ENCODE peak calls at places on chromosomes 3 and 15, in nine cellular contexts. R is H4; M is activated CD4-positive, alpha-beta T cell treated with anti-CD3 and anti-CD28 coated beads, Interleukin-2, amount 50 U/mL, for 24 hours; J is DMS53; H is HCT116; E is HEK293T; F is WTC11; C is NB4; N is tibial nerve. I is an unnamed sample.

GRCh38 chr15:101773496-101774100 is 29.7 kb upstream of the OR4F6 start:
- DNase-seq in R (no peak), M (no peak), J (peak), H (peak), E (peak), F (peak), C (peak), N (no peak), I (no peak)

GRCh38 chr3:58708116-58708791 is 41.7 kb upstream of the FAM3D start:
- DNase-seq in R (no peak), M (no peak), J (no peak), H (no peak), E (no peak), F (no peak), C (no peak), N (no peak), I (no peak)

GRCh38 chr3:9777695-9778023 is 7.9 kb upstream of the CAMK1 start:
- DNase-seq in R (no peak), M (no peak), J (no peak), H (no peak), E (no peak), F (no peak), C (no peak), N (no peak), I (no peak)

GRCh38 chr3:52173101-52173500 is 18.9 kb upstream of the POC1A start:
- DNase-seq in R (no peak), M (no peak), J (no peak), H (no peak), E (no peak), F (no peak), C (no peak), N (no peak), I (no peak)

GRCh38 chr3:182212479-182213076 is 500.9 kb downstream of the SOX2 start:
- DNase-seq in R (peak), M (no peak), J (peak), H (peak), E (no peak), F (peak), C (no peak), N (no peak), I (peak)

GRCh38 chr3:154422694-154423093 is 7.3 kb downstream of the GPR149 start:
- DNase-seq in R (no peak), M (no peak), J (no peak), H (no peak), E (no peak), F (no peak), C (no peak), N (no peak), I (no peak)

GRCh38 chr15:69665641-69666091 is 213.0 kb downstream of the RPLP1 start:
- DNase-seq in R (no peak), M (no peak), J (peak), H (no peak), E (no peak), F (peak), C (peak), N (no peak), I (no peak)

GRCh38 chr3:134394380-134394779 is 20.1 kb upstream of the AMOTL2 start:
- DNase-seq in R (no peak), M (no peak), J (no peak), H (no peak), E (no peak), F (no peak), C (no peak), N (no peak), I (no peak)

GRCh38 chr3:150675587-150675986 is 28.1 kb downstream of the ERICH6 start:
- DNase-seq in R (no peak), M (no peak), J (peak), H (no peak), E (no peak), F (no peak), C (no peak), N (no peak), I (no peak)

GRCh38 chr3:32483772-32484171 is 18.9 kb downstream of the CMTM6 start:
- DNase-seq in R (no peak), M (no peak), J (no peak), H (no peak), E (no peak), F (no peak), C (no peak), N (no peak), I (no peak)

GRCh38 chr3:194139977-194140351 is 4.0 kb downstream of the HES1 start:
- DNase-seq in R (no peak), M (no peak), J (no peak), H (no peak), E (no peak), F (no peak), C (no peak), N (no peak), I (no peak)

GRCh38 chr15:58293622-58294550 is 137.9 kb upstream of the LIPC start:
- DNase-seq in R (no peak), M (no peak), J (peak), H (no peak), E (no peak), F (no peak), C (no peak), N (no peak), I (no peak)

GRCh38 chr15:58908550-58909309 is 24.7 kb downstream of the SLTM start:
- DNase-seq in R (no peak), M (no peak), J (no peak), H (no peak), E (no peak), F (no peak), C (no peak), N (no peak), I (no peak)

GRCh38 chr3:170585008-170585936 is 603 bp downstream of the SLC7A14 start:
- DNase-seq in R (no peak), M (no peak), J (peak), H (no peak), E (no peak), F (peak), C (no peak), N (no peak), I (peak)

GRCh38 chr3:137709011-137709601 is 55.0 kb upstream of the SOX14 start:
- DNase-seq in R (no peak), M (no peak), J (peak), H (peak), E (peak), F (peak), C (peak), N (no peak), I (peak)

GRCh38 chr15:41396111-41396510 is 6.2 kb downstream of the NDUFAF1 start:
- DNase-seq in R (no peak), M (no peak), J (no peak), H (no peak), E (no peak), F (no peak), C (no peak), N (no peak), I (no peak)

GRCh38 chr3:109678600-109678999 is 341.3 kb upstream of the DPPA4 start:
- DNase-seq in R (no peak), M (no peak), J (peak), H (no peak), E (no peak), F (no peak), C (no peak), N (no peak), I (no peak)